ENCODE peak calls at places on chromosome 9, in four cellular contexts. One of them, this sample, is unnamed.
A peak's percentile ranks its signal among the peaks of the same experiment; 100 is the strongest.

GRCh38 chr9:38119570-38119969 is 50.5 kb upstream of the SHB start:
- DNase-seq in Panc1: no peak
- DNase-seq in K562: no peak
- DNase-seq in HepG2: no peak
- DNase-seq in this sample: no peak

GRCh38 chr9:109314011-109314531 is 6.8 kb downstream of the EPB41L4B start:
- DNase-seq in K562: no peak
- DNase-seq in Panc1: no peak
- DNase-seq in HepG2: peak; percentile 68
- DNase-seq in this sample: no peak

GRCh38 chr9:133621868-133622267 is 12.7 kb upstream of the FAM163B start:
- DNase-seq in HepG2: no peak
- DNase-seq in K562: no peak
- DNase-seq in Panc1: no peak
- DNase-seq in this sample: no peak

GRCh38 chr9:40884072-40884901 is 244.2 kb downstream of the FOXD4L6 start:
- DNase-seq in Panc1: no peak
- DNase-seq in K562: peak; percentile 2
- DNase-seq in HepG2: no peak
- DNase-seq in this sample: no peak

GRCh38 chr9:110179734-110180133 is 28.2 kb downstream of the C9orf152 start:
- DNase-seq in K562: no peak
- DNase-seq in Panc1: no peak
- DNase-seq in HepG2: no peak
- DNase-seq in this sample: no peak

GRCh38 chr9:93210324-93210973 is 26.5 kb downstream of the WNK2 start:
- DNase-seq in Panc1: no peak
- DNase-seq in HepG2: no peak
- DNase-seq in K562: no peak
- DNase-seq in this sample: no peak

GRCh38 chr9:37449877-37450632 is 15.2 kb downstream of the ZBTB5 start:
- DNase-seq in K562: no peak
- DNase-seq in HepG2: no peak
- DNase-seq in Panc1: no peak
- DNase-seq in this sample: no peak

GRCh38 chr9:9215050-9215449 is 1397.8 kb downstream of the PTPRD start:
- DNase-seq in K562: no peak
- DNase-seq in Panc1: no peak
- DNase-seq in HepG2: no peak
- DNase-seq in this sample: no peak

GRCh38 chr9:97076238-97076637 is 37.3 kb upstream of the CTSV start:
- DNase-seq in Panc1: no peak
- DNase-seq in K562: no peak
- DNase-seq in HepG2: no peak
- DNase-seq in this sample: no peak

GRCh38 chr9:23153058-23153457 is 673.0 kb downstream of the ELAVL2 start:
- DNase-seq in K562: no peak
- DNase-seq in HepG2: no peak
- DNase-seq in Panc1: no peak
- DNase-seq in this sample: no peak

GRCh38 chr9:127960410-127961165 is 20.2 kb downstream of the EEIG1 start:
- DNase-seq in Panc1: no peak
- DNase-seq in K562: peak; percentile 46
- DNase-seq in HepG2: no peak
- DNase-seq in this sample: no peak

DNA sequence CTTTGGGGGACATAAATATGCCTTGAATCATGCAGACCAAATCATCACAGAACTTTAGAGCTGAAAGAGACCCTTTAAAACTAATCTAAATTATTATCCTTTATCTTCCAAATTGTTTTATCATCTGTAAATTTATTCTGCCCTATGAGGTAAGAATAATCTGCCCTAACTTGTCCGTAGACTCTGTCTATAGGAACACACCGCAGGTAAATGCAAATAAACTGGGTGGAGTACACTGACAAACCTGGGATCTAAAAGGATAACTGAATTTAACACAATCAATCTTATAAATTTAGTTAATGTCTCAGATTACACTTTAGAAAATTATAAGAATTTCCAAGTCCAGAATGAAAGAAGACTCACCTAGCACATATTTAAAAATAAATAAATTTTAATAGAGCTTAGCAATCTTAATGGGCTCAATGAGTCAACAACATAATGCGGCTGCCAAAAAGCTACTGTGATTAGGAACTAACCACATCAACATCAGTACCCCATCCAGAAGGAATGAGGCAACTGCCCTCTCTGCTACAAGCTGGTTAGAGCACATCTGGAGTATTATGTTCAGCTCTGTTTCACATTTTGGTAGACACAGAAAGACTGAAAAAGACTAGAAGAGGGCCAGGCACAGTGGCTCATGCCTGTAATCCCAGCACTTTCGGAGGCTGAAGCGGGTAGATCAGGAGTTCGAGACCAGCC is 5.6 kb downstream of the MEGF9 start:
- DNase-seq in K562: no peak
- DNase-seq in HepG2: no peak
- DNase-seq in Panc1: no peak
- DNase-seq in this sample: no peak
- TF ChIP-seq SIN3A in K562: no peak
- TF ChIP-seq SIN3A in HepG2: no peak
- TF ChIP-seq SIN3A in Panc1: no peak
- TF ChIP-seq SIN3A in this sample: no peak

DNA sequence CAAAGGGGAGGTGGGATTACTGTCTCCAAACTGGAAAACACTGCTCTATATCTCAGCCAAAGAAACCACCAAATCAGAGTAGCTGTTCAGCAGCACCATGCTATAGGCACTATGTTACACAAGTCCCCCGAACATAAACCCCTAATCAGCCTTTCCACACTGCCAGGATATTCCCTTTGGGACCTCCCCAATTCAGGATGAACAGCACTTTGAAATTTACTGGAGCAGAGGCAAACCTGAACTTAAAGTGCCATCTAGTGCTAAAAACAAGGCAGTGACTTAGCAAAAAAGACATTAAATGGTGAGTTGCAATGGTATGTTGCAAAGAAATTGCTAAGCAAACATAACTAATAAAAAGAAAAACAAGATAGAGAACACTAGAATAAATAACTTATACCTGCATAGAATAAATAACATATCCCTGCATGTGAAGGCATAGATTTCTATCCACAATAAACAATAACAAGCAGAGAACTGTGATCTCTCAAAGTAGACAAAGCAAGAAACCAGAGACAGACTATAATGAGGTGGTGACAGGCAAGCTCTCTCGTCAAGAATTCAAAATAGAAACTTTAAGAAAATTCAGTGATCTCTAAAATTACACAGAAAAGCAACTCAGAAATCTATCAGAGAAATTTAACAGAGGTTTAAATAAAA is 584.4 kb upstream of the ACO1 start:
- DNase-seq in HepG2: peak; percentile 24
- DNase-seq in K562: no peak
- DNase-seq in Panc1: no peak
- DNase-seq in this sample: peak; percentile 19
- TF ChIP-seq SIN3A in HepG2: no peak
- TF ChIP-seq SIN3A in K562: no peak
- TF ChIP-seq SIN3A in Panc1: no peak
- TF ChIP-seq SIN3A in this sample: no peak

GRCh38 chr9:35366627-35367026 is 123.3 kb upstream of the RUSC2 start:
- DNase-seq in Panc1: no peak
- DNase-seq in K562: no peak
- DNase-seq in HepG2: no peak
- DNase-seq in this sample: no peak

GRCh38 chr9:35374910-35375309 is 115.0 kb upstream of the RUSC2 start:
- DNase-seq in HepG2: no peak
- DNase-seq in Panc1: no peak
- DNase-seq in K562: no peak
- DNase-seq in this sample: no peak

GRCh38 chr9:35367451-35367850 is 122.5 kb upstream of the RUSC2 start:
- DNase-seq in Panc1: peak; percentile 12
- DNase-seq in K562: no peak
- DNase-seq in HepG2: no peak
- DNase-seq in this sample: no peak

GRCh38 chr9:35374436-35374835 is 115.5 kb upstream of the RUSC2 start:
- DNase-seq in HepG2: no peak
- DNase-seq in Panc1: no peak
- DNase-seq in K562: no peak
- DNase-seq in this sample: no peak

DNA sequence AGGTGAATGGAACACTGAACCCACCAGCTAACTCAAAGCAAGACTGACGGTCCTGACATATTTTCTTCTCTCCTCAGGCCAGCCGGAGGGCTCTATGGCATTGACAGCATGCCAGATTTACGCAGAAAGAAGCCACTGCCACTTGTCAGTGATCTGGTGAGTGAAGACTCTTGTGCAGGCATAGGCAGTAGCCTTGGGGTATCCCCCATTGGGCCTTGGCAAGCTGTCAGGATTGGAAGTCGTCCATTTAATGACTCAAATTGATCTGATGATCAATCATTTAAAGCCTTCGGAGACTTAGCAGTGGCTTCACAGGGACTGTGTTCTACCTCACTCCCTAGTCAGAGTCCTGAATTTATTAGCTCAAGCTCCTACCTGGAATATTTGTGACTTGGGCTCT is 119.7 kb upstream of the RUSC2 start:
- DNase-seq in Panc1: no peak
- DNase-seq in K562: no peak
- DNase-seq in HepG2: no peak
- DNase-seq in this sample: no peak
- TF ChIP-seq SIN3A in Panc1: no peak
- TF ChIP-seq SIN3A in K562: no peak
- TF ChIP-seq SIN3A in HepG2: no peak
- TF ChIP-seq SIN3A in this sample: no peak

DNA sequence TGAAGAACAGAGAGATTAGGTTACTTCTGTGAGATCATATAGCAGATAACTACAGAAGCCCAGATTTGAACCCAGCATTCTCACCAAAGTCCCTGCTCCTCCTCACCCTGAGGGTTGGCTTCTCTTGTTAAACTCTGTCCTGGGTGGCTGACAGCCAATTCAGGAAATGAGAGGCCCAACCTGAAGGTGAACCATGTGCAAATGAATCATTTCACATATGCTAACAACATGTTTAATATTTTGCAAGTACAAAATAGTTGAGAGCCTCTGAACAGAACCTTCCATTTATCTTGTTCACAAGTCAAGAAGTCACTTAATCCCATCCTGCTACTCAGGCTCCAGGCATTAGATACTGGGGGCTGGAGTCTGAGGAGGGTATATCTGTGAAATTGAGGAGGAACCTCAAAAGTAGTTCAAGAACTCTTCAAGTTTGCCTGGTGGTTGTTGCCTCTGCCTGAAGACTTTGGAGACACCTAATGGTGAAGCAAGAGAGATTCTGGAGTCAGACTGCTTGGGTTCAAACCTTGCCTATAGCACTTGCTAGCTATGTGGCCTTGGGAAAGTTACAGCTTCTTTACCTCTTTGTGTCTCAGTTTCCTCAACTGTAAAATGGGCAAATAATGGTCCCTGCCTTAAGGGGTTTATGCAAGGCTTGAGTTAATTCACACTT is 564.0 kb downstream of the PSAT1 start:
- DNase-seq in K562: no peak
- DNase-seq in Panc1: no peak
- DNase-seq in HepG2: no peak
- DNase-seq in this sample: no peak
- TF ChIP-seq SIN3A in K562: no peak
- TF ChIP-seq SIN3A in Panc1: no peak
- TF ChIP-seq SIN3A in HepG2: no peak
- TF ChIP-seq SIN3A in this sample: no peak

GRCh38 chr9:104981543-104982129 is 53.7 kb upstream of the ABCA1 start:
- DNase-seq in K562: no peak
- DNase-seq in Panc1: no peak
- DNase-seq in HepG2: no peak
- DNase-seq in this sample: no peak

GRCh38 chr9:104983491-104983890 is 55.5 kb upstream of the ABCA1 start:
- DNase-seq in K562: no peak
- DNase-seq in HepG2: no peak
- DNase-seq in Panc1: no peak
- DNase-seq in this sample: no peak

GRCh38 chr9:104984121-104984520 is 56.2 kb upstream of the ABCA1 start:
- DNase-seq in HepG2: no peak
- DNase-seq in Panc1: no peak
- DNase-seq in K562: no peak
- DNase-seq in this sample: no peak

GRCh38 chr9:104984541-104984940 is 56.6 kb upstream of the ABCA1 start:
- DNase-seq in Panc1: no peak
- DNase-seq in K562: no peak
- DNase-seq in HepG2: no peak
- DNase-seq in this sample: no peak

GRCh38 chr9:104982543-104982942 is 54.6 kb upstream of the ABCA1 start:
- DNase-seq in K562: no peak
- DNase-seq in Panc1: no peak
- DNase-seq in HepG2: no peak
- DNase-seq in this sample: no peak
- TF ChIP-seq SIN3A in K562: no peak
- TF ChIP-seq SIN3A in Panc1: no peak
- TF ChIP-seq SIN3A in HepG2: no peak
- TF ChIP-seq SIN3A in this sample: no peak

GRCh38 chr9:70405808-70406445 is 8.5 kb downstream of the KLF9 start:
- DNase-seq in K562: no peak
- DNase-seq in HepG2: no peak
- DNase-seq in Panc1: no peak
- DNase-seq in this sample: no peak

GRCh38 chr9:70403166-70403565 is 11.3 kb downstream of the KLF9 start:
- DNase-seq in K562: no peak
- DNase-seq in HepG2: no peak
- DNase-seq in Panc1: no peak
- DNase-seq in this sample: no peak

GRCh38 chr9:70402213-70402612 is 12.2 kb downstream of the KLF9 start:
- DNase-seq in HepG2: no peak
- DNase-seq in Panc1: no peak
- DNase-seq in K562: no peak
- DNase-seq in this sample: no peak

GRCh38 chr9:70403618-70404025 is 10.8 kb downstream of the KLF9 start:
- DNase-seq in Panc1: no peak
- DNase-seq in HepG2: no peak
- DNase-seq in K562: no peak
- DNase-seq in this sample: no peak

GRCh38 chr9:70404261-70404660 is 10.2 kb downstream of the KLF9 start:
- DNase-seq in Panc1: no peak
- DNase-seq in K562: no peak
- DNase-seq in HepG2: no peak
- DNase-seq in this sample: no peak
- TF ChIP-seq SIN3A in Panc1: no peak
- TF ChIP-seq SIN3A in K562: no peak
- TF ChIP-seq SIN3A in HepG2: no peak
- TF ChIP-seq SIN3A in this sample: no peak

GRCh38 chr9:78989031-78989658 is 582.6 kb upstream of the TLE4 start:
- DNase-seq in HepG2: no peak
- DNase-seq in Panc1: no peak
- DNase-seq in K562: no peak
- DNase-seq in this sample: no peak
- TF ChIP-seq SIN3A in HepG2: no peak
- TF ChIP-seq SIN3A in Panc1: no peak
- TF ChIP-seq SIN3A in K562: no peak
- TF ChIP-seq SIN3A in this sample: no peak

This sample was measured in HCT116.